ENCODE peak calls at places on chromosome X, in seven cellular contexts. A, K, D, C, R, N and U are unnamed samples.

GRCh38 chrX:122238801-122239200 is 945.3 kb upstream of the GRIA3 start:
- DNase-seq in A (peak; percentile 7), K (no peak), D (no peak), C (no peak), R (no peak), N (no peak), U (no peak)

GRCh38 chrX:46577116-46578005 is 3.8 kb downstream of the CHST7 start:
- DNase-seq in A (peak; percentile 69), K (no peak), D (no peak), C (no peak), R (peak; percentile 38), N (no peak), U (no peak)

GRCh38 chrX:1491851-1492349 is 39.2 kb upstream of the ASMTL start:
- DNase-seq in A (peak; percentile 61), K (no peak), D (no peak), C (no peak), R (peak; percentile 20), N (peak; percentile 50), U (peak; percentile 68)

GRCh38 chrX:150899191-150899757 is 806 bp upstream of the CD99L2 start:
- DNase-seq in A (peak; percentile 56), K (peak; percentile 54), D (no peak), C (no peak), R (peak; percentile 19), N (peak; percentile 7), U (peak; percentile 12)

GRCh38 chrX:100819534-100819836 is 706 bp upstream of the CSTF2 start:
- DNase-seq in A (no peak), K (no peak), D (no peak), C (no peak), R (no peak), N (no peak), U (no peak)

GRCh38 chrX:154508346-154508745 is 7.7 kb downstream of the FAM3A start:
- DNase-seq in A (no peak), K (no peak), D (no peak), C (no peak), R (no peak), N (no peak), U (no peak)

GRCh38 chrX:83845397-83845796 is 15.5 kb upstream of the CYLC1 start:
- DNase-seq in A (peak; percentile 4), K (no peak), D (no peak), C (peak; percentile 0), R (peak; percentile 0), N (peak; percentile 1), U (peak; percentile 33)

GRCh38 chrX:47170861-47171692 is 22.6 kb upstream of the UBA1 start:
- DNase-seq in A (no peak), K (no peak), D (no peak), C (no peak), R (no peak), N (no peak), U (no peak)

GRCh38 chrX:151974336-151975227 is at the start of gene GABRE:
- DNase-seq in A (peak; percentile 57), K (no peak), D (no peak), C (no peak), R (peak; percentile 56), N (peak; percentile 69), U (no peak)

GRCh38 chrX:65689377-65689776 is 21.9 kb downstream of the MSN start:
- DNase-seq in A (peak; percentile 77), K (no peak), D (no peak), C (no peak), R (no peak), N (peak; percentile 9), U (no peak)

GRCh38 chrX:107674480-107675364 is 46.4 kb downstream of the PRPS1 start:
- DNase-seq in A (peak; percentile 81), K (no peak), D (no peak), C (no peak), R (peak; percentile 94), N (no peak), U (no peak)

GRCh38 chrX:12113321-12113720 is 25.0 kb upstream of the FRMPD4 start:
- DNase-seq in A (peak; percentile 43), K (no peak), D (no peak), C (no peak), R (no peak), N (no peak), U (no peak)

GRCh38 chrX:118988913-118989312 is 14.5 kb downstream of the LONRF3 start:
- DNase-seq in A (no peak), K (no peak), D (no peak), C (no peak), R (no peak), N (no peak), U (no peak)

GRCh38 chrX:38870386-38870895 is 69.2 kb downstream of the MID1IP1 start:
- DNase-seq in A (peak; percentile 41), K (no peak), D (no peak), C (no peak), R (no peak), N (peak; percentile 66), U (no peak)

GRCh38 chrX:72306851-72307645 is 1.3 kb upstream of the CITED1 start:
- DNase-seq in A (peak; percentile 86), K (peak; percentile 22), D (no peak), C (peak; percentile 70), R (peak; percentile 70), N (peak; percentile 62), U (peak; percentile 75)